ENCODE peak calls at places on chromosome X, in nine cellular contexts. One of them, this sample, is unnamed.

GRCh38 chrX:154603438-154604430 is 15.3 kb downstream of the CTAG1B start:
- DNase-seq in hepatocyte: peak; percentile 23
- DNase-seq in OCI-LY7: no peak
- DNase-seq in A549: peak; percentile 48
- DNase-seq in MM.1S: no peak
- DNase-seq in transverse colon: no peak
- DNase-seq in heart right ventricle: no peak
- DNase-seq in ovary: no peak
- DNase-seq in fibroblast of lung: peak; percentile 81
- DNase-seq in this sample: no peak

GRCh38 chrX:85243761-85244410 is at the start of the genes SATL1 and ZNF711:
- DNase-seq in MM.1S: peak; percentile 12
- DNase-seq in OCI-LY7: peak; percentile 58
- DNase-seq in transverse colon: peak; percentile 54
- DNase-seq in heart right ventricle: peak; percentile 8
- DNase-seq in hepatocyte: peak; percentile 85
- DNase-seq in ovary: peak; percentile 69
- DNase-seq in A549: peak; percentile 51
- DNase-seq in fibroblast of lung: peak; percentile 73
- DNase-seq in this sample: no peak

GRCh38 chrX:121832446-121832845 is 785.0 kb downstream of the GLUD2 start:
- DNase-seq in transverse colon: no peak
- DNase-seq in hepatocyte: no peak
- DNase-seq in heart right ventricle: no peak
- DNase-seq in A549: no peak
- DNase-seq in OCI-LY7: no peak
- DNase-seq in MM.1S: no peak
- DNase-seq in ovary: no peak
- DNase-seq in fibroblast of lung: peak; percentile 15
- DNase-seq in this sample: no peak

GRCh38 chrX:149371984-149372383 is 133.1 kb downstream of the IDS start:
- DNase-seq in hepatocyte: no peak
- DNase-seq in OCI-LY7: no peak
- DNase-seq in ovary: no peak
- DNase-seq in MM.1S: no peak
- DNase-seq in A549: no peak
- DNase-seq in fibroblast of lung: no peak
- DNase-seq in transverse colon: no peak
- DNase-seq in heart right ventricle: no peak
- DNase-seq in this sample: no peak

GRCh38 chrX:116240446-116240845 is 69.9 kb downstream of the AGTR2 start:
- DNase-seq in fibroblast of lung: peak; percentile 4
- DNase-seq in hepatocyte: no peak
- DNase-seq in MM.1S: no peak
- DNase-seq in A549: peak; percentile 22
- DNase-seq in transverse colon: no peak
- DNase-seq in heart right ventricle: no peak
- DNase-seq in OCI-LY7: no peak
- DNase-seq in ovary: no peak
- DNase-seq in this sample: no peak

GRCh38 chrX:121641560-121641959 is 594.1 kb downstream of the GLUD2 start:
- DNase-seq in MM.1S: no peak
- DNase-seq in hepatocyte: no peak
- DNase-seq in A549: peak; percentile 1
- DNase-seq in heart right ventricle: no peak
- DNase-seq in fibroblast of lung: peak; percentile 77
- DNase-seq in transverse colon: no peak
- DNase-seq in OCI-LY7: no peak
- DNase-seq in ovary: no peak
- DNase-seq in this sample: no peak

GRCh38 chrX:40471965-40472648 is 108.7 kb upstream of the ATP6AP2 start:
- DNase-seq in OCI-LY7: peak; percentile 4
- DNase-seq in fibroblast of lung: peak; percentile 83
- DNase-seq in A549: peak; percentile 10
- DNase-seq in MM.1S: peak; percentile 63
- DNase-seq in ovary: peak; percentile 42
- DNase-seq in transverse colon: peak; percentile 37
- DNase-seq in heart right ventricle: peak; percentile 7
- DNase-seq in hepatocyte: peak; percentile 87
- DNase-seq in this sample: no peak

GRCh38 chrX:131405497-131405896 is 116.4 kb upstream of the IGSF1 start:
- DNase-seq in heart right ventricle: no peak
- DNase-seq in A549: no peak
- DNase-seq in ovary: no peak
- DNase-seq in OCI-LY7: no peak
- DNase-seq in transverse colon: no peak
- DNase-seq in MM.1S: no peak
- DNase-seq in hepatocyte: no peak
- DNase-seq in fibroblast of lung: no peak
- DNase-seq in this sample: no peak

GRCh38 chrX:16112428-16112827 is 10.9 kb upstream of the GRPR start:
- DNase-seq in OCI-LY7: peak; percentile 27
- DNase-seq in fibroblast of lung: no peak
- DNase-seq in A549: peak; percentile 2
- DNase-seq in transverse colon: no peak
- DNase-seq in ovary: no peak
- DNase-seq in hepatocyte: no peak
- DNase-seq in MM.1S: no peak
- DNase-seq in heart right ventricle: no peak
- DNase-seq in this sample: no peak

GRCh38 chrX:22445880-22446279 is 173.2 kb downstream of the CBLL2 start:
- DNase-seq in fibroblast of lung: no peak
- DNase-seq in heart right ventricle: no peak
- DNase-seq in ovary: no peak
- DNase-seq in hepatocyte: no peak
- DNase-seq in MM.1S: no peak
- DNase-seq in A549: no peak
- DNase-seq in transverse colon: no peak
- DNase-seq in OCI-LY7: no peak
- DNase-seq in this sample: no peak

GRCh38 chrX:152989292-152989658 is 4.6 kb downstream of the PNMA5 start:
- DNase-seq in ovary: no peak
- DNase-seq in hepatocyte: no peak
- DNase-seq in transverse colon: no peak
- DNase-seq in OCI-LY7: no peak
- DNase-seq in A549: no peak
- DNase-seq in heart right ventricle: no peak
- DNase-seq in fibroblast of lung: no peak
- DNase-seq in MM.1S: no peak
- DNase-seq in this sample: no peak

GRCh38 chrX:1423215-1423614 is 29.5 kb downstream of the ASMTL start:
- DNase-seq in ovary: peak; percentile 7
- DNase-seq in heart right ventricle: no peak
- DNase-seq in hepatocyte: no peak
- DNase-seq in OCI-LY7: no peak
- DNase-seq in transverse colon: no peak
- DNase-seq in MM.1S: no peak
- DNase-seq in fibroblast of lung: no peak
- DNase-seq in A549: no peak
- DNase-seq in this sample: no peak

GRCh38 chrX:93673056-93673868 is at the start of gene NAP1L3:
- DNase-seq in A549: peak; percentile 63
- DNase-seq in ovary: peak; percentile 70
- DNase-seq in transverse colon: peak; percentile 12
- DNase-seq in OCI-LY7: no peak
- DNase-seq in hepatocyte: peak; percentile 89
- DNase-seq in heart right ventricle: peak; percentile 72
- DNase-seq in MM.1S: peak; percentile 66
- DNase-seq in fibroblast of lung: peak; percentile 88
- DNase-seq in this sample: no peak

GRCh38 chrX:154010330-154011087 is 9.2 kb downstream of the IRAK1 start:
- DNase-seq in OCI-LY7: no peak
- DNase-seq in heart right ventricle: no peak
- DNase-seq in A549: peak; percentile 21
- DNase-seq in MM.1S: no peak
- DNase-seq in ovary: no peak
- DNase-seq in transverse colon: no peak
- DNase-seq in hepatocyte: peak; percentile 52
- DNase-seq in fibroblast of lung: no peak
- DNase-seq in this sample: peak; percentile 87

GRCh38 chrX:46710425-46710824 is 48.5 kb downstream of the SLC9A7 start:
- DNase-seq in OCI-LY7: no peak
- DNase-seq in ovary: no peak
- DNase-seq in MM.1S: no peak
- DNase-seq in A549: peak; percentile 26
- DNase-seq in hepatocyte: peak; percentile 5
- DNase-seq in heart right ventricle: no peak
- DNase-seq in fibroblast of lung: peak; percentile 77
- DNase-seq in transverse colon: no peak
- DNase-seq in this sample: no peak

GRCh38 chrX:133482345-133483041 is 67.2 kb upstream of the GPC4 start:
- DNase-seq in transverse colon: peak; percentile 36
- DNase-seq in A549: no peak
- DNase-seq in fibroblast of lung: peak; percentile 58
- DNase-seq in OCI-LY7: no peak
- DNase-seq in hepatocyte: no peak
- DNase-seq in ovary: no peak
- DNase-seq in heart right ventricle: no peak
- DNase-seq in MM.1S: no peak
- DNase-seq in this sample: no peak

GRCh38 chrX:97400492-97400891 is 516.8 kb downstream of the RPA4 start:
- DNase-seq in fibroblast of lung: no peak
- DNase-seq in MM.1S: peak; percentile 21
- DNase-seq in ovary: no peak
- DNase-seq in heart right ventricle: no peak
- DNase-seq in OCI-LY7: no peak
- DNase-seq in hepatocyte: no peak
- DNase-seq in A549: peak; percentile 52
- DNase-seq in transverse colon: no peak
- DNase-seq in this sample: no peak

GRCh38 chrX:111270339-111270738 is at the start of gene CAPN6:
- DNase-seq in A549: peak; percentile 1
- DNase-seq in MM.1S: peak; percentile 42
- DNase-seq in fibroblast of lung: peak; percentile 13
- DNase-seq in OCI-LY7: no peak
- DNase-seq in ovary: peak; percentile 41
- DNase-seq in heart right ventricle: no peak
- DNase-seq in transverse colon: peak; percentile 11
- DNase-seq in hepatocyte: peak; percentile 78
- DNase-seq in this sample: no peak

GRCh38 chrX:125628435-125628834 is 308.8 kb downstream of the TEX13C start:
- DNase-seq in A549: no peak
- DNase-seq in OCI-LY7: no peak
- DNase-seq in transverse colon: no peak
- DNase-seq in fibroblast of lung: no peak
- DNase-seq in heart right ventricle: no peak
- DNase-seq in ovary: no peak
- DNase-seq in hepatocyte: no peak
- DNase-seq in MM.1S: no peak
- DNase-seq in this sample: no peak

GRCh38 chrX:11426712-11427081 is 133.5 kb downstream of the AMELX start:
- DNase-seq in OCI-LY7: no peak
- DNase-seq in heart right ventricle: no peak
- DNase-seq in ovary: no peak
- DNase-seq in fibroblast of lung: no peak
- DNase-seq in hepatocyte: no peak
- DNase-seq in transverse colon: no peak
- DNase-seq in A549: no peak
- DNase-seq in MM.1S: peak; percentile 18
- DNase-seq in this sample: no peak
- H3K4me3 ChIP-seq in OCI-LY7: no peak overlapping the region
- H3K4me3 ChIP-seq in heart right ventricle: no peak overlapping the region
- H3K4me3 ChIP-seq in ovary: peak overlapping the region; percentile 55
- H3K4me3 ChIP-seq in fibroblast of lung: peak overlapping the region; percentile 39
- H3K4me3 ChIP-seq in hepatocyte: peak overlapping the region; percentile 34
- H3K4me3 ChIP-seq in transverse colon: peak overlapping the region; percentile 36
- H3K4me3 ChIP-seq in A549: no peak overlapping the region
- H3K4me3 ChIP-seq in MM.1S: peak overlapping the region; percentile 77
- H3K4me3 ChIP-seq in this sample: peak overlapping the region; percentile 57

GRCh38 chrX:24150051-24150790 is 692 bp downstream of the ZFX start:
- DNase-seq in fibroblast of lung: peak; percentile 92
- DNase-seq in transverse colon: peak; percentile 95
- DNase-seq in ovary: peak; percentile 95
- DNase-seq in OCI-LY7: peak; percentile 87
- DNase-seq in heart right ventricle: peak; percentile 85
- DNase-seq in hepatocyte: peak; percentile 97
- DNase-seq in MM.1S: peak; percentile 80
- DNase-seq in A549: peak; percentile 94
- DNase-seq in this sample: peak; percentile 83
- H3K4me1 ChIP-seq in fibroblast of lung: peaks cover 4% of the 10 kb centered on the region
- H3K4me1 ChIP-seq in transverse colon: peaks cover 53% of the 10 kb centered on the region
- H3K4me1 ChIP-seq in ovary: peaks cover 14% of the 10 kb centered on the region
- H3K4me1 ChIP-seq in OCI-LY7: peaks cover 61% of the 10 kb centered on the region
- H3K4me1 ChIP-seq in heart right ventricle: peaks cover 52% of the 10 kb centered on the region
- H3K4me1 ChIP-seq in hepatocyte: peaks cover 73% of the 10 kb centered on the region
- H3K4me1 ChIP-seq in MM.1S: peaks cover 26% of the 10 kb centered on the region
- H3K4me1 ChIP-seq in A549: peaks cover 61% of the 10 kb centered on the region
- H3K4me1 ChIP-seq in this sample: peaks cover 64% of the 10 kb centered on the region

GRCh38 chrX:9501362-9501761 is 36.5 kb downstream of the TBL1X start:
- DNase-seq in transverse colon: no peak
- DNase-seq in OCI-LY7: no peak
- DNase-seq in hepatocyte: no peak
- DNase-seq in fibroblast of lung: no peak
- DNase-seq in A549: no peak
- DNase-seq in MM.1S: no peak
- DNase-seq in ovary: no peak
- DNase-seq in heart right ventricle: no peak
- DNase-seq in this sample: no peak
- TF ChIP-seq CTCF in transverse colon: no peak
- TF ChIP-seq CTCF in OCI-LY7: no peak
- TF ChIP-seq CTCF in hepatocyte: no peak
- TF ChIP-seq CTCF in fibroblast of lung: no peak
- TF ChIP-seq CTCF in A549: no peak
- TF ChIP-seq CTCF in MM.1S: no peak
- TF ChIP-seq CTCF in ovary: no peak
- TF ChIP-seq CTCF in heart right ventricle: no peak
- TF ChIP-seq CTCF in this sample: no peak

GRCh38 chrX:49177873-49178480 is 6.3 kb downstream of the PLP2 start:
- DNase-seq in MM.1S: no peak
- DNase-seq in fibroblast of lung: no peak
- DNase-seq in ovary: no peak
- DNase-seq in transverse colon: no peak
- DNase-seq in heart right ventricle: no peak
- DNase-seq in hepatocyte: no peak
- DNase-seq in A549: no peak
- DNase-seq in OCI-LY7: no peak
- DNase-seq in this sample: no peak

GRCh38 chrX:49177338-49177833 is 5.7 kb downstream of the PLP2 start:
- DNase-seq in hepatocyte: no peak
- DNase-seq in ovary: no peak
- DNase-seq in OCI-LY7: no peak
- DNase-seq in A549: peak; percentile 35
- DNase-seq in MM.1S: no peak
- DNase-seq in transverse colon: no peak
- DNase-seq in heart right ventricle: no peak
- DNase-seq in fibroblast of lung: no peak
- DNase-seq in this sample: peak; percentile 37

GRCh38 chrX:49175435-49175834 is 3.7 kb downstream of the PLP2 start:
- DNase-seq in MM.1S: no peak
- DNase-seq in A549: no peak
- DNase-seq in heart right ventricle: no peak
- DNase-seq in OCI-LY7: no peak
- DNase-seq in ovary: no peak
- DNase-seq in transverse colon: no peak
- DNase-seq in hepatocyte: no peak
- DNase-seq in fibroblast of lung: no peak
- DNase-seq in this sample: no peak

GRCh38 chrX:49175875-49176274 is 4.2 kb downstream of the PLP2 start:
- DNase-seq in transverse colon: no peak
- DNase-seq in A549: no peak
- DNase-seq in OCI-LY7: no peak
- DNase-seq in ovary: no peak
- DNase-seq in heart right ventricle: no peak
- DNase-seq in fibroblast of lung: no peak
- DNase-seq in hepatocyte: no peak
- DNase-seq in MM.1S: no peak
- DNase-seq in this sample: no peak

GRCh38 chrX:49176421-49177326 is 5.0 kb downstream of the PLP2 start:
- DNase-seq in OCI-LY7: no peak
- DNase-seq in MM.1S: no peak
- DNase-seq in transverse colon: no peak
- DNase-seq in ovary: no peak
- DNase-seq in A549: peak; percentile 56
- DNase-seq in heart right ventricle: no peak
- DNase-seq in hepatocyte: no peak
- DNase-seq in fibroblast of lung: no peak
- DNase-seq in this sample: no peak
- H3K4me3 ChIP-seq in OCI-LY7: no peak overlapping the region
- H3K4me3 ChIP-seq in MM.1S: no peak overlapping the region
- H3K4me3 ChIP-seq in transverse colon: no peak overlapping the region
- H3K4me3 ChIP-seq in ovary: no peak overlapping the region
- H3K4me3 ChIP-seq in A549: no peak overlapping the region
- H3K4me3 ChIP-seq in heart right ventricle: no peak overlapping the region
- H3K4me3 ChIP-seq in hepatocyte: no peak overlapping the region
- H3K4me3 ChIP-seq in fibroblast of lung: no peak overlapping the region
- H3K4me3 ChIP-seq in this sample: no peak overlapping the region

This sample was measured in gastrocnemius medialis.